ENCODE peak calls at places on chromosome X, in eight cellular contexts. D, W, M, L, E, B, A and Y are unnamed samples.
A peak's percentile ranks its signal among the peaks of the same experiment; 100 is the strongest.

GRCh38 chrX:31436424-31436823 is 364.6 kb upstream of the FTHL17 start:
- DNase-seq in E (no peak), L (no peak), W (no peak), B (no peak), A (no peak), D (no peak), M (no peak), Y (no peak)

GRCh38 chrX:12236156-12236555 is 97.9 kb downstream of the FRMPD4 start:
- DNase-seq in L (no peak), D (no peak), E (no peak), B (no peak), M (no peak), W (no peak), A (no peak), Y (no peak)

GRCh38 chrX:150148749-150149672 is 210.7 kb upstream of the EOLA2 start:
- DNase-seq in B (peak; percentile 16), L (peak; percentile 17), E (no peak), M (no peak), D (no peak), A (no peak), W (no peak), Y (no peak)

GRCh38 chrX:13380230-13380629 is 60.4 kb upstream of the ATXN3L start:
- DNase-seq in M (no peak), D (no peak), A (no peak), W (peak; percentile 21), E (no peak), B (peak; percentile 69), L (no peak), Y (peak; percentile 19)

GRCh38 chrX:95762716-95763115 is 921.9 kb upstream of the DIAPH2 start:
- DNase-seq in W (no peak), B (no peak), A (no peak), D (no peak), E (no peak), L (no peak), M (peak; percentile 4), Y (no peak)

GRCh38 chrX:49082472-49082871 is 2.8 kb upstream of the WDR45 start:
- DNase-seq in D (no peak), M (no peak), B (no peak), A (no peak), L (no peak), E (no peak), W (no peak), Y (no peak)

GRCh38 chrX:69103539-69103938 is 61.7 kb downstream of the PJA1 start:
- DNase-seq in D (no peak), W (no peak), A (no peak), E (no peak), M (no peak), B (no peak), L (no peak), Y (no peak)

GRCh38 chrX:131792356-131792749 is 230.7 kb upstream of the STK26 start:
- DNase-seq in B (peak; percentile 94), W (peak; percentile 11), D (no peak), A (peak; percentile 82), L (no peak), E (peak; percentile 87), M (no peak), Y (no peak)

GRCh38 chrX:21738145-21738949 is 19.6 kb downstream of the SMPX start:
- DNase-seq in B (no peak), M (peak; percentile 18), D (no peak), A (peak; percentile 47), W (no peak), E (no peak), L (no peak), Y (no peak)

GRCh38 chrX:10115082-10115481 is 41.7 kb upstream of the CLCN4 start:
- DNase-seq in B (no peak), W (no peak), L (no peak), E (no peak), D (no peak), M (no peak), A (no peak), Y (no peak)

GRCh38 chrX:104108955-104109354 is 3.4 kb upstream of the ZCCHC18 start:
- DNase-seq in D (no peak), W (no peak), M (no peak), E (no peak), L (no peak), A (no peak), B (no peak), Y (no peak)

GRCh38 chrX:101417981-101418841 is 10.2 kb downstream of the HNRNPH2 start:
- DNase-seq in A (peak; percentile 62), M (peak; percentile 54), W (peak; percentile 48), E (peak; percentile 16), B (no peak), L (peak; percentile 59), D (no peak), Y (peak; percentile 52)

GRCh38 chrX:3811331-3812311 is 98.2 kb upstream of the PRKX start:
- DNase-seq in W (peak; percentile 51), A (no peak), M (peak; percentile 52), D (no peak), B (peak; percentile 58), E (peak; percentile 47), L (peak; percentile 26), Y (peak; percentile 61)

GRCh38 chrX:30530591-30530990 is 47.0 kb downstream of the TASL start:
- DNase-seq in W (peak; percentile 30), E (no peak), A (no peak), B (peak; percentile 60), L (peak; percentile 2), D (no peak), M (no peak), Y (no peak)

GRCh38 chrX:23989689-23990088 is 37.3 kb downstream of the KLHL15 start:
- DNase-seq in B (no peak), M (no peak), A (no peak), W (no peak), E (no peak), L (no peak), D (no peak), Y (no peak)

GRCh38 chrX:103464774-103465117 is 54.5 kb downstream of the RAB40A start:
- DNase-seq in M (peak; percentile 82), B (peak; percentile 72), A (peak; percentile 47), W (peak; percentile 53), D (no peak), L (peak; percentile 62), E (peak; percentile 26), Y (peak; percentile 84)

GRCh38 chrX:29617276-29617675 is 598.1 kb upstream of the MAGEB2 start:
- DNase-seq in W (peak; percentile 11), D (no peak), L (peak; percentile 2), M (no peak), B (peak; percentile 69), A (no peak), E (no peak), Y (peak; percentile 70)

GRCh38 chrX:6026980-6027379 is 201.7 kb downstream of the NLGN4X start:
- DNase-seq in E (no peak), M (no peak), W (no peak), D (no peak), L (no peak), A (no peak), B (no peak), Y (no peak)

GRCh38 chrX:45668686-45669443 is 468.2 kb upstream of the DIPK2B start:
- DNase-seq in D (no peak), A (no peak), B (peak; percentile 95), L (peak; percentile 88), E (no peak), M (no peak), W (peak; percentile 69), Y (peak; percentile 32)

GRCh38 chrX:37998586-37999267 is 7.6 kb upstream of the SYTL5 start:
- DNase-seq in E (no peak), B (peak; percentile 80), M (no peak), D (no peak), W (peak; percentile 15), A (no peak), L (peak; percentile 29), Y (no peak)

GRCh38 chrX:110966839-110967238 is 129.2 kb upstream of the PAK3 start:
- DNase-seq in D (no peak), L (no peak), E (no peak), W (peak; percentile 17), B (no peak), A (no peak), M (no peak), Y (no peak)

GRCh38 chrX:110045988-110046387 is 43.1 kb downstream of the TMEM164 start:
- DNase-seq in E (no peak), M (peak; percentile 28), L (no peak), B (no peak), D (no peak), W (no peak), A (no peak), Y (no peak)

GRCh38 chrX:64850371-64851082 is 125.7 kb downstream of the ZC4H2 start:
- DNase-seq in B (no peak), L (no peak), E (no peak), W (no peak), M (no peak), D (no peak), A (no peak), Y (no peak)

GRCh38 chrX:133305348-133305747 is 87.2 kb upstream of the TFDP3 start:
- DNase-seq in B (no peak), L (no peak), M (no peak), D (no peak), W (no peak), A (no peak), E (no peak), Y (no peak)